ENCODE peak calls at places on chromosomes 2 and 18, in five cellular contexts. B, Y, O, C and K are unnamed samples.

GRCh38 chr2:167292430-167293171 is 404.3 kb downstream of the XIRP2 start:
- DNase-seq in B (peak), Y (peak), O (peak), C (peak), K (peak)

GRCh38 chr2:18411571-18411970 is 148.9 kb downstream of the RDH14 start:
- DNase-seq in B (no peak), Y (no peak), O (no peak), C (no peak), K (no peak)

GRCh38 chr2:71082402-71083252 is 14.2 kb downstream of the NAGK start:
- DNase-seq in B (no peak), Y (no peak), O (no peak), C (no peak), K (no peak)

GRCh38 chr2:176653856-176654443 is 384.7 kb downstream of the MTX2 start:
- DNase-seq in B (no peak), Y (peak), O (peak), C (peak), K (no peak)

GRCh38 chr2:204670124-204670523 is 124.8 kb downstream of the PARD3B start:
- DNase-seq in B (no peak), Y (no peak), O (no peak), C (no peak), K (no peak)

GRCh38 chr18:25896178-25896780 is 194.1 kb downstream of the SS18 start:
- DNase-seq in B (no peak), Y (peak), O (peak), C (peak), K (no peak)

GRCh38 chr2:134461511-134461910 is 207.6 kb downstream of the MGAT5 start:
- DNase-seq in B (no peak), Y (peak), O (no peak), C (no peak), K (no peak)

GRCh38 chr2:226063704-226064390 is 664.3 kb downstream of the NYAP2 start:
- DNase-seq in B (no peak), Y (peak), O (peak), C (no peak), K (no peak)

GRCh38 chr2:136135924-136136906 is 18.3 kb upstream of the CXCR4 start:
- DNase-seq in B (peak), Y (no peak), O (no peak), C (no peak), K (no peak)

GRCh38 chr18:23573948-23574431 is 12.3 kb downstream of the NPC1 start:
- DNase-seq in B (peak), Y (peak), O (peak), C (no peak), K (no peak)

GRCh38 chr18:23812566-23813440 is 123.5 kb downstream of the LAMA3 start:
- DNase-seq in B (no peak), Y (peak), O (no peak), C (no peak), K (peak)

GRCh38 chr2:119282966-119283511 is 59.4 kb downstream of the STEAP3 start:
- DNase-seq in B (no peak), Y (peak), O (no peak), C (no peak), K (no peak)

DNA sequence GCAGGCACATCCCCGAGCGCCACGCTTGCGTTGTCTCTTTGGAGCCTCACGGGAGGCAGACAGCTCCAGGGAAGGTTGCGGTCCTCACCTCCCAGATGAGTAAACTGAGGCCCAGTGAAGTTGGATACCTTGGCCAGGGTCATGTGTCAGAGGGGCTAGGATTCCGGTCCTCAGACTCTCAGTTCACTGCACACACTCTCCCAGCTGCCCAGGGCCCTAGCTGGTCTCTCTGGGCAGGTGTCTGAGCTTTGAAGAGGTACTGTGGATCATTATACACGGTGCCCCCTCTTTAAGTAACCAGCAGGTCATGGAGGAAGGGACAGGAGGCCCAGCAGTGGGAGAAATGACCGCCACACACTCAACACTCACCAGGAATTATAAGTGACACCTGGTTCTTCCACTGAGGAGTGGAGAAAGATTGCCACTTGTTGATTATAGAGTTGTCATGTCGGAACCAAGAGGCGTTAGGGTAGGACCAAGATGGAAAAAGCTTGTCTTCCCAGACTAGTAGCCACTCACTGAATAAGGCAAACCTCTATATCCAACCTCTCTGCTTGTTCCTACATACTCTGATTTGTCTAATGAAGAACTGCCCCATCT is 588 bp downstream of the TMEM214 start:
- DNase-seq in B (no peak), Y (no peak), O (no peak), C (no peak), K (no peak)
- TF ChIP-seq CTCF in B (no peak), Y (no peak), O (peak), C (no peak), K (no peak)

DNA sequence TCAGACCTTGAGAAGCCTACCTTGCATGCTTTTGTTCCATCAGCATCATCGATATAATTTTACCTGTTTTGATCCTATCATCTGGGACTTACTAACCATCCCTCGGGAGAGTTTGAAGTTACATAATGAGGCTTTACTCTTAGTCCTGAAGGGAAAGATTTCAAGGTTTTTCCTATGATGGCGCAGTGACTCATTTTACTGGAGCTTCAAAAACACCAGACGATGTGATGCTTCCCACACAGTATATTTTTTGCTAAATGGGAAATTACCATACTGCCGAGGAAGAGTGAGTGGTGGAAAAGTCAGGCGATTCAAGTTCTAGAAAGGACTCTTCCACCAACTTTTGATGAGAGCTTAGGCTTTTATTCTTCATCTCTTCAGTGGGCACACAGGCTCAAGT is 44.6 kb upstream of the GCG start:
- DNase-seq in B (no peak), Y (peak), O (peak), C (no peak), K (no peak)
- TF ChIP-seq CTCF in B (no peak), Y (no peak), O (no peak), C (no peak), K (no peak)

GRCh38 chr2:172782506-172783090 is 47.0 kb downstream of the RAPGEF4 start:
- DNase-seq in B (no peak), Y (no peak), O (peak), C (no peak), K (no peak)

GRCh38 chr2:172777431-172777830 is 41.8 kb downstream of the RAPGEF4 start:
- DNase-seq in B (no peak), Y (no peak), O (no peak), C (no peak), K (no peak)

GRCh38 chr2:172788871-172789270 is 53.2 kb downstream of the RAPGEF4 start:
- DNase-seq in B (no peak), Y (no peak), O (no peak), C (no peak), K (no peak)

GRCh38 chr2:172783091-172783898 is 47.6 kb downstream of the RAPGEF4 start:
- DNase-seq in B (no peak), Y (peak), O (peak), C (peak), K (no peak)
- TF ChIP-seq CTCF in B (no peak), Y (peak), O (peak), C (peak), K (no peak)

GRCh38 chr2:7661532-7661931 is 744.3 kb downstream of the RNF144A start:
- DNase-seq in B (no peak), Y (no peak), O (no peak), C (no peak), K (no peak)

GRCh38 chr2:7660816-7661215 is 743.6 kb downstream of the RNF144A start:
- DNase-seq in B (no peak), Y (no peak), O (no peak), C (no peak), K (no peak)

GRCh38 chr2:7653617-7654016 is 736.4 kb downstream of the RNF144A start:
- DNase-seq in B (no peak), Y (no peak), O (no peak), C (no peak), K (no peak)

GRCh38 chr2:7655629-7656028 is 738.4 kb downstream of the RNF144A start:
- DNase-seq in B (no peak), Y (peak), O (no peak), C (no peak), K (no peak)

DNA sequence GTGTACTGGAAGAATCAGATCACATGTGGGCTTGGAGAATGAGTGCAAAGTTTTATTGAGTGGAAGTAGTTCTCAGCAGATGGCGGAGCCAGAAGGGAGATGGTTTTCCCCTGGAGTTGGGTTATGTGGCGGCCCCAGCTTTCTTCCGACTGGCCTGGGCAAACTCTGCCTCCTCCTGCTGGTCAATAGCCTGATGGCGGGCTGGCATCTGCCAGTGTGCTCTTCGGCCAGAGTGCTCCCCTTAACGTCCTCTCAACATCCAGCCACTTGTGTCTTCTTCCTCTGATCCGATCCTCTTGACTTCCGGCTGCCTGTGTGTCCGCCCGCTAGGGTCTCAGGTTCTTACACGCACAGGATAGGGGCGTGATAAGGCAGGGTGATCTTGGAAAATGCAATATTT is 741.3 kb downstream of the RNF144A start:
- DNase-seq in B (no peak), Y (no peak), O (no peak), C (no peak), K (no peak)
- TF ChIP-seq CTCF in B (no peak), Y (no peak), O (no peak), C (no peak), K (no peak)

DNA sequence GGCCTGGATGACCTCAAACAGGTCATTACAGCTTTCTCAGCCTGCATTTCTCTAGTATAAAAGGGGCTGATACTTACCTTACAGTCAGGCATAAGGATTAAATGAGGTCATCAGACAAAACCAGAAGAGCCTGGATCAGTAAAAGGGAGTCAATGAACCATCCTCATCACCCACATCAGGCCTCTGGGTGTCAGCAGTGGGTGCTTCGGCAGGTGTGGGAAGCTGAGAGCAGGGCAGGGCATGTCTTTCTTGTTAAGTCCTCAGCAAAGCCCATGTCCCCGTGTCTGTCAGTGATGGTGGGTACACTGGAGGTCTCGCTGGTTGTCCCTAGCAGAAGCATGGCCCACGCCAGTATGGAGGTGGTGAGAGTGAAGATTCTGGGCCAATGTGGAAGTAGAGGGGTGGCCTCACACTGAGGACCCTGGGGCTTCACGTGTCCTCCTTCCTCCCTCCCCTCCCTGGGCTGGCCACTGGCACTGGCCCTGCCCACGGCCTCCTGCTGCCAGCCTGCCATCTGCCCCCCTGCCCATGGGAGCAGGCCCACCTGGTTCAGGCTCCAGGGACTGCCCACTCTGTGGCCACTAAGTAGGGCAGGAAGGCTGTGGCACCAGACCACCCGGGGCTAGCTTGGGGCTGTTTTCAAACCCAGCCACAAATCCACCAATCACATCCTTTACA is 4.4 kb downstream of the ADRA2B start:
- DNase-seq in B (peak), Y (no peak), O (no peak), C (no peak), K (no peak)
- TF ChIP-seq CTCF in B (no peak), Y (no peak), O (no peak), C (no peak), K (no peak)